ENCODE peak calls at places on chromosome 12, in seven cellular contexts. R, K, F, U, V, L and H are unnamed samples.

GRCh38 chr12:31906581-31907286 is 52.5 kb upstream of the RESF1 start:
- DNase-seq in R (no peak), K (no peak), F (no peak), U (no peak), V (no peak), L (no peak), H (peak)

GRCh38 chr12:57735952-57736742 is 2.4 kb downstream of the AGAP2 start:
- DNase-seq in R (peak), K (no peak), F (no peak), U (peak), V (no peak), L (peak), H (no peak)

GRCh38 chr12:21891763-21892217 is 49.4 kb downstream of the ABCC9 start:
- DNase-seq in R (no peak), K (peak), F (no peak), U (no peak), V (no peak), L (no peak), H (no peak)

GRCh38 chr12:11807453-11807852 is 158.0 kb downstream of the ETV6 start:
- DNase-seq in R (no peak), K (no peak), F (no peak), U (no peak), V (no peak), L (no peak), H (no peak)

GRCh38 chr12:27571463-27571862 is 47.5 kb downstream of the PPFIBP1 start:
- DNase-seq in R (no peak), K (no peak), F (peak), U (no peak), V (no peak), L (no peak), H (no peak)

GRCh38 chr12:19971396-19971802 is 396.9 kb upstream of the PDE3A start:
- DNase-seq in R (peak), K (no peak), F (peak), U (peak), V (no peak), L (peak), H (no peak)

GRCh38 chr12:22206111-22206728 is 128.3 kb downstream of the ST8SIA1 start:
- DNase-seq in R (no peak), K (no peak), F (no peak), U (no peak), V (no peak), L (no peak), H (no peak)

GRCh38 chr12:101204598-101205304 is 5.3 kb downstream of the SLC5A8 start:
- DNase-seq in R (no peak), K (no peak), F (no peak), U (no peak), V (no peak), L (peak), H (no peak)

GRCh38 chr12:115984607-115985006 is 292.9 kb downstream of the MED13L start:
- DNase-seq in R (no peak), K (no peak), F (no peak), U (no peak), V (no peak), L (no peak), H (no peak)

GRCh38 chr12:104638760-104639319 is 182.1 kb downstream of the CHST11 start:
- DNase-seq in R (no peak), K (no peak), F (no peak), U (no peak), V (no peak), L (no peak), H (no peak)

GRCh38 chr12:88895634-88896033 is 315.4 kb upstream of the KITLG start:
- DNase-seq in R (no peak), K (no peak), F (no peak), U (no peak), V (no peak), L (no peak), H (no peak)

GRCh38 chr12:100031821-100032220 is 47.1 kb upstream of the ANKS1B start:
- DNase-seq in R (no peak), K (no peak), F (no peak), U (no peak), V (no peak), L (no peak), H (no peak)

GRCh38 chr12:28645436-28645835 is 455.2 kb downstream of the CCDC91 start:
- DNase-seq in R (no peak), K (no peak), F (no peak), U (no peak), V (no peak), L (peak), H (no peak)

GRCh38 chr12:87365423-87365822 is 663.8 kb downstream of the C12orf50 start:
- DNase-seq in R (no peak), K (no peak), F (no peak), U (no peak), V (no peak), L (no peak), H (no peak)

GRCh38 chr12:127381043-127381668 is 885.8 kb upstream of the TMEM132C start:
- DNase-seq in R (peak), K (no peak), F (peak), U (peak), V (no peak), L (peak), H (no peak)

GRCh38 chr12:101969-102878 is 35.7 kb downstream of the IQSEC3 start:
- DNase-seq in R (peak), K (no peak), F (no peak), U (no peak), V (no peak), L (peak), H (no peak)

GRCh38 chr12:132211811-132212210 is 67.6 kb downstream of the NOC4L start:
- DNase-seq in R (no peak), K (no peak), F (no peak), U (no peak), V (no peak), L (no peak), H (no peak)

GRCh38 chr12:125890983-125891382 is 825.7 kb downstream of the AACS start:
- DNase-seq in R (no peak), K (peak), F (peak), U (no peak), V (no peak), L (no peak), H (no peak)

GRCh38 chr12:78359530-78359929 is 505.0 kb upstream of the SYT1 start:
- DNase-seq in R (no peak), K (no peak), F (peak), U (no peak), V (no peak), L (no peak), H (no peak)

GRCh38 chr12:70178038-70178437 is 65.2 kb upstream of the CNOT2 start:
- DNase-seq in R (no peak), K (no peak), F (no peak), U (no peak), V (no peak), L (no peak), H (no peak)

GRCh38 chr12:27781680-27782079 is 1.6 kb upstream of the MANSC4 start:
- DNase-seq in R (no peak), K (no peak), F (peak), U (no peak), V (no peak), L (no peak), H (no peak)

GRCh38 chr12:82867782-82868505 is 181.2 kb downstream of the TMTC2 start:
- DNase-seq in R (no peak), K (no peak), F (no peak), U (no peak), V (no peak), L (no peak), H (no peak)

GRCh38 chr12:46160081-46160980 is 108.5 kb downstream of the SLC38A1 start:
- DNase-seq in R (no peak), K (no peak), F (peak), U (no peak), V (peak), L (no peak), H (no peak)

GRCh38 chr12:39892146-39892545 is 213.7 kb downstream of the SLC2A13 start:
- DNase-seq in R (no peak), K (no peak), F (no peak), U (no peak), V (no peak), L (no peak), H (no peak)

GRCh38 chr12:89225808-89226368 is 126.4 kb downstream of the DUSP6 start:
- DNase-seq in R (peak), K (peak), F (peak), U (no peak), V (peak), L (peak), H (no peak)

GRCh38 chr12:65670775-65671174 is 153.5 kb upstream of the HMGA2 start:
- DNase-seq in R (no peak), K (no peak), F (peak), U (no peak), V (peak), L (no peak), H (no peak)

GRCh38 chr12:3753549-3754284 is 808 bp upstream of the CRACR2A start:
- DNase-seq in R (no peak), K (no peak), F (no peak), U (no peak), V (no peak), L (peak), H (no peak)

GRCh38 chr12:9214536-9214935 is 6.3 kb upstream of the PZP start:
- DNase-seq in R (no peak), K (no peak), F (no peak), U (no peak), V (no peak), L (no peak), H (no peak)

GRCh38 chr12:79008591-79008990 is 144.0 kb downstream of the SYT1 start:
- DNase-seq in R (no peak), K (no peak), F (no peak), U (no peak), V (no peak), L (no peak), H (no peak)

GRCh38 chr12:11015775-11016430 is 6.5 kb downstream of the TAS2R19 start:
- DNase-seq in R (peak), K (no peak), F (no peak), U (no peak), V (no peak), L (no peak), H (no peak)

GRCh38 chr12:27331299-27331926 is 1.2 kb upstream of the BMAL2 start:
- DNase-seq in R (peak), K (no peak), F (peak), U (no peak), V (peak), L (no peak), H (no peak)

GRCh38 chr12:49537231-49537708 is 1.6 kb upstream of the KCNH3 start:
- DNase-seq in R (no peak), K (no peak), F (no peak), U (no peak), V (no peak), L (peak), H (no peak)

GRCh38 chr12:130835011-130835410 is 4.0 kb downstream of the STX2 start:
- DNase-seq in R (no peak), K (no peak), F (no peak), U (no peak), V (no peak), L (peak), H (no peak)

GRCh38 chr12:105229446-105229845 is 6.5 kb downstream of the APPL2 start:
- DNase-seq in R (peak), K (no peak), F (no peak), U (no peak), V (no peak), L (no peak), H (no peak)

GRCh38 chr12:25585021-25585523 is 32.0 kb upstream of the LMNTD1 start:
- DNase-seq in R (no peak), K (no peak), F (peak), U (no peak), V (peak), L (no peak), H (no peak)

DNA sequence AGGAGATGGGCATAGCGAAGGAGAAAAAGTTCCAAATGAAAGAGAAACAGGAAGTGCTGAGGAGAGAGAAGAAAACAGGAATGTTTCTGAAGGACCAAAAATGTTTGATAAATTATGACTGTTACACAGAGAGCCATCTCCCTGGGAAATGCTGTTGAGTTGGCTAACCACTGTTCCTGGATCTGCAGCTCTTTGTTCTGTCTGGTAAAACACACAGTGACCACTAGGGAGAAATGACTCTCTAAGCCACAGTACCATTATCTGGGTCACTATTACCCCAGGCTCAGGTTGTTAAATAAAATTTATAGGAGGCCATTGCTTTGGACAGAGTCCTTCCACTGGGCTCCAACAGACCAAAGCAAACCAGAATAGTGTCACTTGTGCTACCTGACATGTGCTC is 219.3 kb downstream of the CRADD start:
- DNase-seq in R (no peak), K (no peak), F (no peak), U (no peak), V (no peak), L (no peak), H (no peak)
- TF ChIP-seq CTCF in R (no peak), K (no peak), F (peak), U (no peak), V (no peak), L (peak), H (no peak)

DNA sequence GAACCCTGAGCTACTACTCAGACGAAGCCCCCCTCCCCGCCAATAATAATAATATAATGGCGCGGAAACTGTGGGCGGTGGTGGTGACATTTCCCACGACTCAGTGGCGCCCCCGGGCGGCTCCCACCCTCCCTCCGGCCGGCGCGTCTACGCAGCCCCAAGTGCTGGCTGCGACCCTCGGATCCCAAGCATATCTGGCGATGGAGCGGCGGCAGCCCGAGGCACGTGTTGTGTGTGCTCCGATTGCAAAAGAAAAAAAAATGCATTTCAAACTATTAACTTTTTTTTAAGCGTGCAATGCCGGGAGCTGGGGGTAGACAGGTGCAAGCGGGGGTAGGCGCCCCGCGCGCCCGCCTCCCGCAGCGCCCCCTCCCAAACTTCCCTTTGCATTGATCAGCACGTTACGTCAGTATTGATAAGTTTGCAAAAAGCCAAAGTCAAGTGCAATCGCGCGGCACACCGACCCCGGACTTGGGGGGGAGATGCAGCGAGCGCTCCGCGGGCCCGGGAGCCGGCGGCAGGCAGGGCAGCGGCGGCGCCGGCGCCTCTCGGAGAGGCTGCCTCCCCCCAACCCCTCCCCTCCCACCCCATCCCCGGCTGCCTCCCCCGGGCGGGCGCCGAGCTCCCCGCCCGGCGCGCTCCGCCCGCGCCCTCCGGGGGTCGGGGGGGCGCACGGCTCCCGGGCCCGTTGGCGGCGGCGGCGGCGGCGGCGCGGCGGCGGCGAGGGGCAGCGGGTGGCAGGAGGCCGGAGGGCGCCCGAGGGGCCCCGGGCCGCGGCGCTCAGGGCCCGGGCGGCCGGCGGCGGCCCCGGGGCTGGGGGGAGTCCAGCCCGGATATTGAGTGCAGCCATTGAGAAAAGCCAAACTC is 113.1 kb upstream of the MYL2 start:
- DNase-seq in R (no peak), K (no peak), F (no peak), U (peak), V (no peak), L (peak), H (no peak)
- TF ChIP-seq CTCF in R (no peak), K (no peak), F (peak), U (peak), V (peak), L (peak), H (no peak)

GRCh38 chr12:106302401-106303201 is at the start of gene TCP11L2:
- DNase-seq in R (peak), K (peak), F (peak), U (peak), V (no peak), L (peak), H (peak)
- TF ChIP-seq CTCF in R (no peak), K (no peak), F (no peak), U (no peak), V (no peak), L (no peak), H (no peak)

DNA sequence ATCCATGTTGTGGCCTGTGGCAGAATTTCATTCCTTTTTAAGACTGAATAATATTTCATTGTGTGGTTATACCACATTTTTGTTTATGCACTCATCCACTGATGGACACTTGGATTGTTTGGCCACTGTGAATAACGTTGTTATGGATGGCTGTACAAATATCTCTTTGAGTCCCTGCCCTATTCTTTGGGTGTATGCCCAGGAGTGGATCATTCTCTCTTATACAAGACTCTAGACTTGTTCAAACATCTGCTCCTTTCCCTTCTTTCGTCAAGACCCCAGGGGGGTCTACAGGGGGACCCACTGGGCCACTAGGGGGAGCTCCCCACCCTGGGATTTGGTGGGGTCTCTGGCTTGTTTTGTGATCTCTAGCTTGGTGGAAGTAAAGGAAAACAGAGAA is 77.4 kb downstream of the FBXL14 start:
- DNase-seq in R (peak), K (no peak), F (peak), U (peak), V (peak), L (peak), H (no peak)
- TF ChIP-seq CTCF in R (peak), K (no peak), F (peak), U (peak), V (peak), L (peak), H (no peak)

GRCh38 chr12:113135178-113136127 is at the start of gene RASAL1:
- DNase-seq in R (peak), K (no peak), F (no peak), U (peak), V (no peak), L (peak), H (peak)
- TF ChIP-seq CTCF in R (peak), K (no peak), F (no peak), U (peak), V (peak), L (peak), H (peak)

GRCh38 chr12:113936460-113936859 is 29.7 kb downstream of the RBM19 start:
- DNase-seq in R (no peak), K (no peak), F (no peak), U (no peak), V (no peak), L (no peak), H (no peak)
- TF ChIP-seq CTCF in R (no peak), K (no peak), F (no peak), U (no peak), V (no peak), L (peak), H (no peak)

GRCh38 chr12:59193476-59194050 is 273.3 kb upstream of the LRIG3 start:
- DNase-seq in R (no peak), K (no peak), F (no peak), U (no peak), V (no peak), L (no peak), H (no peak)
- TF ChIP-seq CTCF in R (no peak), K (no peak), F (no peak), U (no peak), V (no peak), L (no peak), H (no peak)

GRCh38 chr12:6950401-6950801 is 755 bp upstream of the PTPN6 start:
- DNase-seq in R (peak), K (peak), F (no peak), U (no peak), V (no peak), L (no peak), H (peak)
- TF ChIP-seq CTCF in R (peak), K (no peak), F (peak), U (no peak), V (no peak), L (peak), H (peak)

DNA sequence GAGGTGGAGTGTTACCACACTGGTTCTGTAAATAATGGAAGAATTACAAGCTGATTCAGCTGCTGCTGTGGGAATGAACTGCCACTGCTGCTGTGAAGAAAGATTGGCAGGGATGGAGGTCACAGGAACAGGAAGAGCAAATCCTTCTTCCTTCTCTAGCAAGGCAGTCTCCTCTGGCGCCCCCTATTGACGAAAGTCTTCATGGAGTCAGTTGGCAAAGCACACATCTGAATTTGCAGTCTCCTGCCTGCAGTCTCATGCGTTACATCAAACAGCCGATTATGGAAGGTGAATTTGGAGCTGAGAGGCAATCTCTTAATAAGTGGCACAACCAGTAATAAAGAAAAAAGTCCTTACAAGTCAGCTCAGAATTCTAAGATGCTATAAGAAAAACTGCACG is 106.0 kb upstream of the TMTC1 start:
- DNase-seq in R (peak), K (no peak), F (peak), U (peak), V (no peak), L (peak), H (no peak)
- TF ChIP-seq CTCF in R (peak), K (peak), F (peak), U (peak), V (peak), L (peak), H (peak)

GRCh38 chr12:113647048-113647447 is 175.4 kb upstream of the LHX5 start:
- DNase-seq in R (no peak), K (no peak), F (no peak), U (peak), V (no peak), L (peak), H (no peak)
- TF ChIP-seq CTCF in R (no peak), K (no peak), F (no peak), U (peak), V (no peak), L (peak), H (no peak)